ENCODE peak calls at places on chromosome 15, in nine cellular contexts. M is amniotic epithelial cell; I is stimulated activated CD4-positive, alpha-beta T cell treated with anti-CD3 and anti-CD28 coated beads, Interleukin-12 subunit alpha, Interleukin-12 subunit beta, amount 100 ng/mL, for 24 hours; H is A673; J is NCI-H774; G is cardiac muscle cell; K is neural crest cell; N is GM23248; R is glutamatergic neuron. F is an unnamed sample.

GRCh38 chr15:38231430-38231829 is 21.2 kb upstream of the SPRED1 start:
- DNase-seq in R (no peak), M (no peak), N (no peak), K (no peak), H (no peak), G (no peak), J (no peak), I (no peak), F (no peak)

GRCh38 chr15:48634934-48635333 is 10.6 kb downstream of the FBN1 start:
- DNase-seq in R (no peak), K (no peak), J (no peak), N (peak), H (peak), G (peak), M (peak), I (no peak), F (no peak)

GRCh38 chr15:91224750-91225380 is 124.8 kb downstream of the SV2B start:
- DNase-seq in H (peak), G (peak), K (peak), M (peak), R (no peak), N (peak), J (peak), I (no peak), F (peak)

GRCh38 chr15:57647071-57647790 is 55.5 kb downstream of the MYZAP start:
- DNase-seq in R (no peak), H (no peak), J (no peak), M (no peak), K (no peak), N (peak), G (no peak), I (no peak), F (no peak)

GRCh38 chr15:51088585-51088984 is 6.1 kb downstream of the TNFAIP8L3 start:
- DNase-seq in H (no peak), M (no peak), I (no peak), K (no peak), N (no peak), R (no peak), J (peak), G (no peak), F (no peak)

GRCh38 chr15:85329561-85330421 is 50.6 kb upstream of the AKAP13 start:
- DNase-seq in I (no peak), M (peak), G (peak), R (no peak), J (no peak), H (no peak), N (peak), K (no peak), F (no peak)

GRCh38 chr15:77851086-77851485 is 218.4 kb upstream of the LINGO1 start:
- DNase-seq in H (no peak), N (no peak), G (no peak), I (no peak), K (no peak), R (no peak), J (no peak), M (no peak), F (no peak)

GRCh38 chr15:62972814-62973213 is 69.7 kb upstream of the TPM1 start:
- DNase-seq in K (no peak), N (peak), J (no peak), I (no peak), G (peak), H (no peak), R (no peak), M (peak), F (no peak)

GRCh38 chr15:52529289-52529929 is 729 bp upstream of the MYO5A start:
- DNase-seq in H (no peak), J (no peak), R (no peak), I (no peak), K (peak), G (no peak), M (peak), N (no peak), F (no peak)

GRCh38 chr15:39501366-39501765 is 79.5 kb upstream of the THBS1 start:
- DNase-seq in N (no peak), M (no peak), G (peak), R (no peak), I (no peak), H (no peak), J (no peak), K (no peak), F (no peak)

GRCh38 chr15:100595964-100596363 is 6.0 kb downstream of the LINS1 start:
- DNase-seq in K (no peak), I (no peak), N (no peak), R (no peak), G (no peak), J (no peak), H (no peak), M (no peak), F (no peak)

GRCh38 chr15:63942486-63943365 is 103.6 kb downstream of the DAPK2 start:
- DNase-seq in M (no peak), I (no peak), G (no peak), N (no peak), R (no peak), K (no peak), J (no peak), H (no peak), F (no peak)

GRCh38 chr15:69760890-69761568 is 308.4 kb downstream of the RPLP1 start:
- DNase-seq in N (peak), H (peak), J (no peak), G (peak), I (peak), R (no peak), K (no peak), M (peak), F (no peak)

F was measured in progenitor cell of endocrine pancreas.